ENCODE peak calls at places on chromosome 10, in six cellular contexts. Z is H1; M is cardiac muscle cell; C is endodermal cell; L is PC-9; I is effector memory CD4-positive, alpha-beta T cell. X is an unnamed sample.
A peak's percentile ranks its signal among the peaks of the same experiment; 100 is the strongest.

GRCh38 chr10:119595715-119596515 is 849 bp downstream of the TIAL1 start:
- DNase-seq in L (no peak), Z (no peak), M (peak; percentile 55), I (peak; percentile 26), C (peak; percentile 57), X (peak; percentile 84)

GRCh38 chr10:26879744-26880143 is 19.0 kb upstream of the ABI1 start:
- DNase-seq in L (no peak), C (no peak), Z (no peak), I (no peak), M (no peak), X (peak; percentile 82)

GRCh38 chr10:129386415-129387257 is 80.4 kb upstream of the MGMT start:
- DNase-seq in M (no peak), L (no peak), I (no peak), Z (no peak), C (peak; percentile 30), X (no peak)

GRCh38 chr10:4651404-4652037 is 174.5 kb upstream of the AKR1E2 start:
- DNase-seq in L (no peak), M (no peak), C (no peak), Z (no peak), I (no peak), X (no peak)

GRCh38 chr10:91050371-91051034 is 129.6 kb upstream of the ANKRD1 start:
- DNase-seq in Z (no peak), I (no peak), L (no peak), M (no peak), C (peak; percentile 69), X (no peak)

GRCh38 chr10:92242910-92243671 is 47.8 kb downstream of the CPEB3 start:
- DNase-seq in I (no peak), L (peak; percentile 85), C (peak; percentile 84), M (peak; percentile 78), Z (no peak), X (peak; percentile 70)

GRCh38 chr10:11730779-11731178 is 11.4 kb upstream of the ECHDC3 start:
- DNase-seq in Z (no peak), M (no peak), I (no peak), L (no peak), C (no peak), X (no peak)

GRCh38 chr10:49446031-49446430 is 50.1 kb upstream of the DRGX start:
- DNase-seq in M (peak; percentile 34), L (no peak), C (no peak), I (no peak), Z (no peak), X (no peak)

GRCh38 chr10:103197177-103197576 is 4.1 kb upstream of the NT5C2 start:
- DNase-seq in M (peak; percentile 75), Z (no peak), I (no peak), L (peak; percentile 64), C (no peak), X (no peak)

GRCh38 chr10:21499580-21499909 is 25.9 kb downstream of the SKIDA1 start:
- DNase-seq in C (peak; percentile 74), I (no peak), M (no peak), L (no peak), Z (no peak), X (no peak)

GRCh38 chr10:44747593-44748172 is 163.5 kb upstream of the TMEM72 start:
- DNase-seq in L (no peak), I (no peak), C (no peak), Z (no peak), M (no peak), X (no peak)

GRCh38 chr10:110447886-110448285 is 49.8 kb upstream of the DUSP5 start:
- DNase-seq in M (peak; percentile 23), Z (no peak), L (no peak), C (peak; percentile 22), I (no peak), X (no peak)

GRCh38 chr10:7412482-7413251 is 1.8 kb upstream of the SFMBT2 start:
- DNase-seq in L (no peak), C (peak; percentile 89), M (no peak), Z (no peak), I (no peak), X (peak; percentile 81)

GRCh38 chr10:83820033-83820432 is 319.3 kb upstream of the GHITM start:
- DNase-seq in Z (no peak), C (no peak), I (no peak), L (no peak), M (peak; percentile 60), X (no peak)

GRCh38 chr10:1147810-1148209 is 91.6 kb downstream of the WDR37 start:
- DNase-seq in C (no peak), I (no peak), M (no peak), Z (no peak), L (no peak), X (peak; percentile 34)

GRCh38 chr10:26801274-26801673 is 59.5 kb downstream of the ABI1 start:
- DNase-seq in Z (no peak), L (no peak), I (no peak), C (no peak), M (no peak), X (no peak)

GRCh38 chr10:48251525-48252353 is 22.8 kb downstream of the FRMPD2 start:
- DNase-seq in Z (no peak), M (no peak), L (peak; percentile 62), C (peak; percentile 50), I (no peak), X (no peak)

GRCh38 chr10:32104622-32105509 is 48.6 kb upstream of the KIF5B start:
- DNase-seq in L (no peak), M (peak; percentile 14), C (no peak), I (no peak), Z (no peak), X (no peak)

GRCh38 chr10:1737222-1738061 is at the start of gene ADARB2:
- DNase-seq in M (no peak), L (no peak), I (no peak), Z (peak; percentile 70), C (peak; percentile 95), X (no peak)

GRCh38 chr10:62870866-62871265 is 54.7 kb upstream of the EGR2 start:
- DNase-seq in C (no peak), L (no peak), Z (no peak), M (no peak), I (no peak), X (no peak)

GRCh38 chr10:95178797-95179196 is 15.2 kb upstream of the ACSM6 start:
- DNase-seq in C (no peak), M (no peak), L (no peak), Z (no peak), I (no peak), X (no peak)

GRCh38 chr10:69474688-69475432 is 23.6 kb downstream of the TSPAN15 start:
- DNase-seq in I (no peak), L (no peak), C (no peak), M (peak; percentile 82), Z (no peak), X (no peak)

GRCh38 chr10:35416628-35417625 is 80.6 kb downstream of the CCNY start:
- DNase-seq in M (no peak), Z (no peak), I (no peak), C (no peak), L (no peak), X (no peak)

GRCh38 chr10:99534939-99535763 is 2.4 kb downstream of the NKX2-3 start:
- DNase-seq in Z (no peak), L (no peak), M (peak; percentile 30), I (no peak), C (peak; percentile 84), X (no peak)

GRCh38 chr10:13528138-13528874 is 508 bp downstream of the BEND7 start:
- DNase-seq in L (no peak), M (peak; percentile 8), I (no peak), C (peak; percentile 73), Z (no peak), X (peak; percentile 69)

DNA sequence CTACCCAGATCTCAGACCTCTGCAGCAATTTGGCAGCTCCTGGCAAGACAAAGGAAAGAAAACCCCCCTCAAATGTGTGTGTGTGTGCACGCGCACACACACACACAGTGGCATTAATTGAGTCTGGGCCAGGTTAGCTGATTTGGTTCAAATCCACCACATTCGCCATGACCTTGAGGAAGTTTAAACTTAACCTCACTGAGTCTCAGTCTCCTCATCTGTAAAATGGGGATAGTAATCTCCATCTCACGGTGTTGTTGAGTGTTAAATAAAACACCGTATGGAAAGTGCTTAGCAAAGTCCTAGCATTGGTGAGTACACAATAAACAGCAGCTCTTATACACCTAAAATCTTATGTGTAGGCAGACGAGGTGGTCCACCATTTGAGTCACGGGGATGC is 4.9 kb downstream of the LOXL4 start:
- DNase-seq in M (no peak), L (no peak), Z (no peak), C (no peak), I (no peak), X (no peak)
- H3K27ac ChIP-seq in M (no peak overlapping the region), L (no peak overlapping the region), Z (no peak overlapping the region), C (no peak overlapping the region), I (no peak overlapping the region), X (no peak overlapping the region)

GRCh38 chr10:52635651-52636050 is 136.9 kb downstream of the MBL2 start:
- DNase-seq in I (no peak), Z (no peak), L (peak; percentile 29), C (no peak), M (no peak), X (no peak)

GRCh38 chr10:52636874-52637273 is 135.7 kb downstream of the MBL2 start:
- DNase-seq in Z (no peak), I (no peak), C (no peak), L (no peak), M (no peak), X (no peak)

GRCh38 chr10:52632591-52632990 is 140.0 kb downstream of the MBL2 start:
- DNase-seq in Z (no peak), M (no peak), I (no peak), L (no peak), C (no peak), X (no peak)

GRCh38 chr10:52631648-52632047 is 140.9 kb downstream of the MBL2 start:
- DNase-seq in Z (no peak), C (no peak), L (no peak), I (no peak), M (no peak), X (no peak)

DNA sequence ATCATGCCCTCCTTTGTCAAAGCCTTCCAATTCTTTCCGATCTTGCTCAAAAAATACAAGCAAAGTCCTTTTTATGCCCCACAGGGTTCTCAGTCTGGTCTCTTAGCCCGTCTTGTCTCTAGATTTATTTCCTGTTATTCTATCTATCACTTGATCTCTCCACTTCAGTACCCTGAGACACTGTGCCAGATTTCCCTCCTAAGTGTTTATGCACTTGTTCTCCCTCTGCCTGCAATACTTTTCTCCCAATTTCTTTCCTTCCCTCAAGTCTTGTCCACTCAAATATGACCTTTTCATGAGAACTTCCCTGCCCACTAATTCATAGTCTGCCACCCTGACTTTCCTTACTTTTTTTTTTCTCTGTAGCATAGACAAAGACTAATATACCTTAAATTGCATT is 141.4 kb downstream of the MBL2 start:
- DNase-seq in Z (no peak), L (no peak), I (no peak), C (no peak), M (no peak), X (no peak)
- H3K27ac ChIP-seq in Z (no peak overlapping the region), L (no peak overlapping the region), I (no peak overlapping the region), C (no peak overlapping the region), M (no peak overlapping the region), X (no peak overlapping the region)

GRCh38 chr10:87659571-87660483 is at the start of gene PAPSS2:
- DNase-seq in C (peak; percentile 86), L (no peak), I (no peak), Z (no peak), M (peak; percentile 83), X (peak; percentile 89)
- H3K27ac ChIP-seq in C (no peak within 1 kb of the TSS), L (no peak within 1 kb of the TSS), I (no peak within 1 kb of the TSS), Z (peak within 1 kb of the TSS; percentile 49), M (no peak within 1 kb of the TSS), X (peak within 1 kb of the TSS; percentile 88)

DNA sequence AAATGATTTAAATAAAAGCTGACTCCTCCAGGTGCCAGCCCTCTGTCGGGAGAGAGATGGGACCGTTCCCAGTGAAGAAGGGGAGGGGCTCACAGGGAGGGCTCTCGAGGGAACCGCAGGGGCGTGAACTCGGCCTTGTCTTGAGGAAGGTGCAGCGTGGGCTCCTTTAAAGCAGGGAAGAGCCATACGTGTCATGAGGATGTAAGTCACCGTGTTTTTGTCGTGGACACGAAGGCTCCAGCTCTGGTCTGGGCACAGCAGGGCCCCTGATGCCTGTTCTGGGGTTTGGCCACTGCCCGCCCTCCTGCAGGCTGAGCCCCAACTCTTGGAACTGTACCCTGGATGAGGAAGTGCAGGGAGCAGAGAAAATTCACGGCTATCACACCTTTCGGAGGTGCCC is 45.0 kb downstream of the JAKMIP3 start:
- DNase-seq in I (no peak), M (no peak), Z (no peak), C (peak; percentile 48), L (no peak), X (no peak)
- H3K27ac ChIP-seq in I (no peak overlapping the region), M (no peak overlapping the region), Z (no peak overlapping the region), C (no peak overlapping the region), L (no peak overlapping the region), X (no peak overlapping the region)

X was measured in upper lobe of right lung.